ENCODE peak calls at places on chromosomes 11 and 22, in ten cellular contexts. X is AG09309, C is heart right ventricle, M is transverse colon, I is Panc1, P is breast epithelium, J is cardiac fibroblast, O is astrocyte of the spinal cord, H is HL-60, S is fibroblast of pulmonary artery. Y is an unnamed sample.

GRCh38 chr22:49426098-49426497 is 401.6 kb downstream of the BRD1 start:
- DNase-seq in X (no peak), C (no peak), M (no peak), I (no peak), P (no peak), J (no peak), O (no peak), H (no peak), S (no peak), Y (no peak)

GRCh38 chr11:57566564-57567209 is 785 bp downstream of the UBE2L6 start:
- DNase-seq in X (no peak), C (no peak), M (no peak), I (no peak), P (no peak), J (peak; percentile 4), O (no peak), H (no peak), S (no peak), Y (no peak)

GRCh38 chr11:2084721-2085120 is 54.5 kb downstream of the IGF2 start:
- DNase-seq in X (no peak), C (no peak), M (no peak), I (no peak), P (peak; percentile 7), J (no peak), O (no peak), H (no peak), S (no peak), Y (no peak)

GRCh38 chr11:108624196-108624925 is 30.8 kb upstream of the EXPH5 start:
- DNase-seq in X (no peak), C (no peak), M (peak; percentile 66), I (no peak), P (no peak), J (no peak), O (no peak), H (no peak), S (no peak), Y (peak; percentile 10)

GRCh38 chr11:1368966-1369365 is 20.8 kb upstream of the BRSK2 start:
- DNase-seq in X (no peak), C (no peak), M (no peak), I (no peak), P (no peak), J (no peak), O (no peak), H (no peak), S (no peak), Y (no peak)

GRCh38 chr11:47248304-47248663 is 330 bp downstream of the ACP2 start:
- DNase-seq in X (no peak), C (no peak), M (no peak), I (no peak), P (no peak), J (peak; percentile 53), O (no peak), H (no peak), S (peak; percentile 27), Y (no peak)

GRCh38 chr22:27775087-27775697 is 26.4 kb downstream of the MN1 start:
- DNase-seq in X (no peak), C (no peak), M (no peak), I (no peak), P (no peak), J (peak; percentile 50), O (no peak), H (no peak), S (no peak), Y (no peak)

GRCh38 chr11:56663386-56663785 is at the start of gene OR5AR1:
- DNase-seq in X (no peak), C (no peak), M (no peak), I (no peak), P (no peak), J (no peak), O (no peak), H (no peak), S (no peak), Y (no peak)

GRCh38 chr22:25113316-25113721 is 86.3 kb upstream of the CRYBB3 start:
- DNase-seq in X (no peak), C (no peak), M (peak; percentile 39), I (no peak), P (no peak), J (no peak), O (no peak), H (no peak), S (no peak), Y (no peak)

GRCh38 chr22:25966448-25966913 is 202.8 kb upstream of the SEZ6L start:
- DNase-seq in X (no peak), C (no peak), M (no peak), I (no peak), P (no peak), J (no peak), O (no peak), H (no peak), S (no peak), Y (peak; percentile 68)

GRCh38 chr22:39958009-39958711 is 2.0 kb upstream of the TMA7B start:
- DNase-seq in X (no peak), C (no peak), M (no peak), I (no peak), P (no peak), J (no peak), O (no peak), H (no peak), S (no peak), Y (no peak)
- H3K4me3 ChIP-seq in X (no peak overlapping the region), C (no peak overlapping the region), M (no peak overlapping the region), I (no peak overlapping the region), P (no peak overlapping the region), J (no peak overlapping the region), O (no peak overlapping the region), H (no peak overlapping the region), S (no peak overlapping the region), Y (no peak overlapping the region)

GRCh38 chr11:117817213-117818035 is 7.1 kb downstream of the FXYD2 start:
- DNase-seq in X (peak; percentile 23), C (peak; percentile 82), M (peak; percentile 88), I (peak; percentile 69), P (peak; percentile 66), J (peak; percentile 80), O (peak; percentile 77), H (peak; percentile 80), S (peak; percentile 84), Y (peak; percentile 66)

GRCh38 chr11:117818036-117818858 is 6.3 kb downstream of the FXYD2 start:
- DNase-seq in X (no peak), C (no peak), M (no peak), I (no peak), P (no peak), J (peak; percentile 66), O (peak; percentile 37), H (no peak), S (peak; percentile 53), Y (no peak)

GRCh38 chr11:117816151-117816741 is 8.3 kb downstream of the FXYD2 start:
- DNase-seq in X (no peak), C (peak; percentile 26), M (no peak), I (no peak), P (no peak), J (peak; percentile 48), O (no peak), H (no peak), S (peak; percentile 25), Y (no peak)

GRCh38 chr11:117815262-117815803 is 9.2 kb downstream of the FXYD2 start:
- DNase-seq in X (no peak), C (peak; percentile 40), M (peak; percentile 55), I (no peak), P (no peak), J (no peak), O (no peak), H (peak; percentile 93), S (no peak), Y (no peak)

DNA sequence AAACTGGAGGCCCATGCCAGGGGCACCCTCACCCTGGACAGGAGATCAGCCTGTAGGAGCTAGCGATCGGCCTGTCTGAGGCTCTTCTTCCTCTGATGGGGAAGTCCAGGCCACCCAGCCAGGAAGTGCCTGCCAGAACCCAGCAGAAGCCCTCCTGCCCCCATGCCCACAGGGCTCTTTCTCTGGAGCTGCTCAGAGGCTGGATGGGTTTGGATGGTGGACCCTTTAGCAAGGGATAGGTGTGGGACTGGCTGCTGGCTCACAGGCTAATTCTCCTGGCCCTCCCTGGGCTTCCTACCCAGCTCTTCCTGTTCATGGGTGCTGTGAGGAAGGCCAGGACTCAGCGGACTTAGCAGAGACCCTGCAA is 7.7 kb downstream of the FXYD2 start:
- DNase-seq in X (no peak), C (no peak), M (no peak), I (no peak), P (no peak), J (no peak), O (no peak), H (peak; percentile 38), S (no peak), Y (no peak)
- H3K4me3 ChIP-seq in X (no peak overlapping the region), C (peak overlapping the region; percentile 36), M (no peak overlapping the region), I (no peak overlapping the region), P (no peak overlapping the region), J (no peak overlapping the region), O (no peak overlapping the region), H (no peak overlapping the region), S (no peak overlapping the region), Y (no peak overlapping the region)

GRCh38 chr22:37635157-37635556 is 4.3 kb upstream of the SH3BP1 start:
- DNase-seq in X (no peak), C (no peak), M (no peak), I (no peak), P (no peak), J (no peak), O (no peak), H (no peak), S (no peak), Y (no peak)

GRCh38 chr22:37638351-37639069 is 959 bp upstream of the SH3BP1 start:
- DNase-seq in X (no peak), C (no peak), M (peak; percentile 85), I (no peak), P (no peak), J (no peak), O (no peak), H (no peak), S (no peak), Y (no peak)

GRCh38 chr22:37639070-37639760 is at the start of gene SH3BP1:
- DNase-seq in X (no peak), C (peak; percentile 70), M (peak; percentile 81), I (no peak), P (no peak), J (no peak), O (no peak), H (no peak), S (no peak), Y (no peak)

GRCh38 chr22:37636186-37636948 is 3.1 kb upstream of the SH3BP1 start:
- DNase-seq in X (no peak), C (no peak), M (peak; percentile 51), I (no peak), P (no peak), J (peak; percentile 10), O (peak; percentile 84), H (peak; percentile 81), S (peak; percentile 68), Y (peak; percentile 51)

DNA sequence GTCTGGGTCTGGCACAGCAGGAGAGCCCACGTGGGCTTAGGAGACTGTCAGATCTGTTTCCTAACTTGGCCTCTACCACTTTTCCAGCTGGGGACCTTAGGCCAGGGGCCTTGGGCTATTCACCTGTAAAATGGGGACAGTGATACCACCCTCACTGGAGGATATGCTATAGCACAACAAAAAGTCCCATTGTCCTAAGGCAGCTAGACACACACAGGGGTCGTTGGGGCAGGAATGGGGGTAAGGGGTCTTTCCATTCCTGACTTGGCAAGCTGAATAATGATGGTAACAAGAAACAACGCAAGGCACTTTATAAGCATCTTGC is 2.6 kb upstream of the SH3BP1 start:
- DNase-seq in X (no peak), C (no peak), M (no peak), I (no peak), P (no peak), J (no peak), O (no peak), H (no peak), S (no peak), Y (no peak)
- H3K4me3 ChIP-seq in X (no peak overlapping the region), C (no peak overlapping the region), M (no peak overlapping the region), I (no peak overlapping the region), P (no peak overlapping the region), J (no peak overlapping the region), O (no peak overlapping the region), H (no peak overlapping the region), S (no peak overlapping the region), Y (no peak overlapping the region)

GRCh38 chr11:11860103-11860979 is 18.6 kb downstream of the USP47 start:
- DNase-seq in X (no peak), C (no peak), M (no peak), I (no peak), P (no peak), J (peak; percentile 61), O (no peak), H (no peak), S (peak; percentile 61), Y (no peak)
- H3K4me3 ChIP-seq in X (no peak overlapping the region), C (no peak overlapping the region), M (no peak overlapping the region), I (no peak overlapping the region), P (no peak overlapping the region), J (no peak overlapping the region), O (no peak overlapping the region), H (no peak overlapping the region), S (no peak overlapping the region), Y (no peak overlapping the region)

Y was measured in Jurkat, Clone E6-1.